ENCODE peak calls at places on chromosomes 11 and 22, in five cellular contexts. One of them, this sample, is unnamed.

GRCh38 chr22:30435674-30436126 is 10.1 kb downstream of the MTFP1 start:
- DNase-seq in AG09319: no peak
- DNase-seq in germinal center: peak; percentile 57
- DNase-seq in NCI-H2107: no peak
- DNase-seq in activated CD4-positive, alpha-beta T cell treated with anti-CD3 and anti-CD28 coated beads, Interleukin-2, amount 50 U/mL, for 48 hours: peak; percentile 72
- DNase-seq in this sample: no peak

GRCh38 chr11:111429066-111429506 is 50.0 kb upstream of the POU2AF1 start:
- DNase-seq in activated CD4-positive, alpha-beta T cell treated with anti-CD3 and anti-CD28 coated beads, Interleukin-2, amount 50 U/mL, for 48 hours: peak; percentile 84
- DNase-seq in NCI-H2107: no peak
- DNase-seq in germinal center: peak; percentile 52
- DNase-seq in AG09319: peak; percentile 36
- DNase-seq in this sample: no peak

GRCh38 chr11:45341379-45341778 is 55.2 kb upstream of the SYT13 start:
- DNase-seq in germinal center: no peak
- DNase-seq in AG09319: no peak
- DNase-seq in activated CD4-positive, alpha-beta T cell treated with anti-CD3 and anti-CD28 coated beads, Interleukin-2, amount 50 U/mL, for 48 hours: no peak
- DNase-seq in NCI-H2107: no peak
- DNase-seq in this sample: no peak

GRCh38 chr11:11148104-11148509 is 204.9 kb downstream of the CSNK2A3 start:
- DNase-seq in activated CD4-positive, alpha-beta T cell treated with anti-CD3 and anti-CD28 coated beads, Interleukin-2, amount 50 U/mL, for 48 hours: peak; percentile 34
- DNase-seq in NCI-H2107: no peak
- DNase-seq in AG09319: peak; percentile 74
- DNase-seq in germinal center: peak; percentile 17
- DNase-seq in this sample: peak; percentile 79

GRCh38 chr11:71451596-71452353 is 1.2 kb upstream of the NADSYN1 start:
- DNase-seq in activated CD4-positive, alpha-beta T cell treated with anti-CD3 and anti-CD28 coated beads, Interleukin-2, amount 50 U/mL, for 48 hours: no peak
- DNase-seq in germinal center: no peak
- DNase-seq in NCI-H2107: no peak
- DNase-seq in AG09319: no peak
- DNase-seq in this sample: no peak

GRCh38 chr22:39240841-39241631 is 3.7 kb downstream of the PDGFB start:
- DNase-seq in NCI-H2107: no peak
- DNase-seq in AG09319: no peak
- DNase-seq in germinal center: no peak
- DNase-seq in activated CD4-positive, alpha-beta T cell treated with anti-CD3 and anti-CD28 coated beads, Interleukin-2, amount 50 U/mL, for 48 hours: peak; percentile 76
- DNase-seq in this sample: no peak

GRCh38 chr22:47607486-47607885 is 845.0 kb downstream of the TBC1D22A start:
- DNase-seq in AG09319: no peak
- DNase-seq in germinal center: no peak
- DNase-seq in activated CD4-positive, alpha-beta T cell treated with anti-CD3 and anti-CD28 coated beads, Interleukin-2, amount 50 U/mL, for 48 hours: no peak
- DNase-seq in NCI-H2107: no peak
- DNase-seq in this sample: no peak

GRCh38 chr11:121626507-121626875 is 173.7 kb upstream of the SORL1-AS1 start:
- DNase-seq in NCI-H2107: no peak
- DNase-seq in AG09319: no peak
- DNase-seq in germinal center: no peak
- DNase-seq in activated CD4-positive, alpha-beta T cell treated with anti-CD3 and anti-CD28 coated beads, Interleukin-2, amount 50 U/mL, for 48 hours: no peak
- DNase-seq in this sample: no peak

GRCh38 chr11:68021167-68021787 is 9.2 kb upstream of the NDUFS8 start:
- DNase-seq in activated CD4-positive, alpha-beta T cell treated with anti-CD3 and anti-CD28 coated beads, Interleukin-2, amount 50 U/mL, for 48 hours: no peak
- DNase-seq in germinal center: no peak
- DNase-seq in NCI-H2107: no peak
- DNase-seq in AG09319: no peak
- DNase-seq in this sample: no peak